ENCODE peak calls at places on chromosomes 13 and 19, in five cellular contexts. One of them, this sample, is unnamed.

GRCh38 chr13:56900549-56901279 is 240.0 kb upstream of the PRR20A start:
- DNase-seq in uterus: no peak
- DNase-seq in stimulated activated CD4-positive, alpha-beta T cell treated with anti-CD3 and anti-CD28 coated beads, Interleukin-15, amount 100 ng/mL, for 1 hour: no peak
- DNase-seq in effector memory CD4-positive, alpha-beta T cell: no peak
- DNase-seq in kidney tubule cell: no peak
- DNase-seq in this sample: no peak

GRCh38 chr13:48210178-48210577 is 22.8 kb upstream of the ITM2B start:
- DNase-seq in uterus: no peak
- DNase-seq in stimulated activated CD4-positive, alpha-beta T cell treated with anti-CD3 and anti-CD28 coated beads, Interleukin-15, amount 100 ng/mL, for 1 hour: no peak
- DNase-seq in effector memory CD4-positive, alpha-beta T cell: no peak
- DNase-seq in kidney tubule cell: peak
- DNase-seq in this sample: no peak

GRCh38 chr13:94656766-94657165 is 55.1 kb downstream of the GPR180 start:
- DNase-seq in uterus: no peak
- DNase-seq in stimulated activated CD4-positive, alpha-beta T cell treated with anti-CD3 and anti-CD28 coated beads, Interleukin-15, amount 100 ng/mL, for 1 hour: no peak
- DNase-seq in effector memory CD4-positive, alpha-beta T cell: no peak
- DNase-seq in kidney tubule cell: peak
- DNase-seq in this sample: no peak

GRCh38 chr19:24065865-24066604 is 21.0 kb upstream of the ZNF254 start:
- DNase-seq in uterus: no peak
- DNase-seq in stimulated activated CD4-positive, alpha-beta T cell treated with anti-CD3 and anti-CD28 coated beads, Interleukin-15, amount 100 ng/mL, for 1 hour: no peak
- DNase-seq in effector memory CD4-positive, alpha-beta T cell: no peak
- DNase-seq in kidney tubule cell: no peak
- DNase-seq in this sample: no peak

GRCh38 chr19:51000426-51000825 is 978 bp downstream of the KLK8 start:
- DNase-seq in uterus: no peak
- DNase-seq in stimulated activated CD4-positive, alpha-beta T cell treated with anti-CD3 and anti-CD28 coated beads, Interleukin-15, amount 100 ng/mL, for 1 hour: no peak
- DNase-seq in effector memory CD4-positive, alpha-beta T cell: no peak
- DNase-seq in kidney tubule cell: no peak
- DNase-seq in this sample: no peak

GRCh38 chr19:15452111-15453047 is 2.6 kb upstream of the WIZ start:
- DNase-seq in uterus: peak
- DNase-seq in stimulated activated CD4-positive, alpha-beta T cell treated with anti-CD3 and anti-CD28 coated beads, Interleukin-15, amount 100 ng/mL, for 1 hour: no peak
- DNase-seq in effector memory CD4-positive, alpha-beta T cell: no peak
- DNase-seq in kidney tubule cell: peak
- DNase-seq in this sample: no peak

GRCh38 chr13:23161176-23161825 is 19.5 kb upstream of the SGCG start:
- DNase-seq in uterus: no peak
- DNase-seq in stimulated activated CD4-positive, alpha-beta T cell treated with anti-CD3 and anti-CD28 coated beads, Interleukin-15, amount 100 ng/mL, for 1 hour: no peak
- DNase-seq in effector memory CD4-positive, alpha-beta T cell: no peak
- DNase-seq in kidney tubule cell: no peak
- DNase-seq in this sample: no peak

GRCh38 chr13:78326608-78327007 is 276.7 kb downstream of the POU4F1 start:
- DNase-seq in uterus: no peak
- DNase-seq in stimulated activated CD4-positive, alpha-beta T cell treated with anti-CD3 and anti-CD28 coated beads, Interleukin-15, amount 100 ng/mL, for 1 hour: no peak
- DNase-seq in effector memory CD4-positive, alpha-beta T cell: no peak
- DNase-seq in kidney tubule cell: peak
- DNase-seq in this sample: no peak

GRCh38 chr13:40787062-40787461 is 2.3 kb upstream of the SLC25A15 start:
- DNase-seq in uterus: no peak
- DNase-seq in stimulated activated CD4-positive, alpha-beta T cell treated with anti-CD3 and anti-CD28 coated beads, Interleukin-15, amount 100 ng/mL, for 1 hour: no peak
- DNase-seq in effector memory CD4-positive, alpha-beta T cell: no peak
- DNase-seq in kidney tubule cell: no peak
- DNase-seq in this sample: no peak

GRCh38 chr19:50607874-50608785 is 31.6 kb downstream of the SYT3 start:
- DNase-seq in uterus: peak
- DNase-seq in stimulated activated CD4-positive, alpha-beta T cell treated with anti-CD3 and anti-CD28 coated beads, Interleukin-15, amount 100 ng/mL, for 1 hour: peak
- DNase-seq in effector memory CD4-positive, alpha-beta T cell: no peak
- DNase-seq in kidney tubule cell: peak
- DNase-seq in this sample: peak

GRCh38 chr13:24541127-24541475 is 28.5 kb upstream of the PARP4 start:
- DNase-seq in uterus: no peak
- DNase-seq in stimulated activated CD4-positive, alpha-beta T cell treated with anti-CD3 and anti-CD28 coated beads, Interleukin-15, amount 100 ng/mL, for 1 hour: no peak
- DNase-seq in effector memory CD4-positive, alpha-beta T cell: no peak
- DNase-seq in kidney tubule cell: no peak
- DNase-seq in this sample: no peak